ENCODE peak calls at places on chromosomes 11 and 22, in eight cellular contexts. I is A549; O is colonic mucosa; V is MM.1S; E is suprapubic skin; J is right cardiac atrium; M is CD8-positive, alpha-beta T cell; Y is uterus. Q is an unnamed sample.

GRCh38 chr11:111694851-111695250 is 71.3 kb downstream of the PPP2R1B start:
- DNase-seq in J (peak; percentile 48), M (no peak), O (no peak), I (peak; percentile 41), Y (no peak), E (no peak), V (no peak), Q (no peak)

GRCh38 chr22:49960967-49961600 is 512 bp downstream of the PIM3 start:
- DNase-seq in Y (peak; percentile 50), V (peak; percentile 40), I (peak; percentile 36), O (peak; percentile 59), E (peak; percentile 78), J (peak; percentile 62), M (peak; percentile 52), Q (peak; percentile 33)

GRCh38 chr22:17712441-17712840 is 61.8 kb downstream of the BID start:
- DNase-seq in I (no peak), Y (no peak), O (no peak), J (no peak), M (no peak), V (no peak), E (no peak), Q (no peak)

GRCh38 chr22:32080904-32081303 is 37.8 kb downstream of the SLC5A1 start:
- DNase-seq in E (no peak), J (no peak), Y (no peak), O (peak; percentile 37), M (no peak), V (peak; percentile 55), I (peak; percentile 60), Q (peak; percentile 40)

GRCh38 chr11:76805206-76805913 is 22.2 kb downstream of the TSKU start:
- DNase-seq in M (no peak), Y (no peak), E (peak; percentile 73), I (peak; percentile 75), O (peak; percentile 22), V (no peak), J (no peak), Q (no peak)

GRCh38 chr22:31451709-31452571 is 37.7 kb downstream of the EIF4ENIF1 start:
- DNase-seq in I (peak; percentile 52), J (no peak), E (no peak), O (peak; percentile 18), V (peak; percentile 37), M (no peak), Y (no peak), Q (no peak)

GRCh38 chr22:36741204-36741793 is 34.6 kb downstream of the IFT27 start:
- DNase-seq in I (peak; percentile 36), V (peak; percentile 10), E (peak; percentile 24), M (no peak), Y (no peak), J (no peak), O (no peak), Q (no peak)

GRCh38 chr22:49367016-49367697 is 460.5 kb downstream of the BRD1 start:
- DNase-seq in I (no peak), V (no peak), J (no peak), Y (no peak), M (no peak), E (no peak), O (peak; percentile 6), Q (no peak)

GRCh38 chr11:120096756-120097191 is 41.1 kb downstream of the TRIM29 start:
- DNase-seq in Y (peak; percentile 31), J (no peak), E (no peak), V (no peak), O (no peak), M (no peak), I (no peak), Q (no peak)

GRCh38 chr11:109770323-109770722 is 322.9 kb upstream of the ZC3H12C start:
- DNase-seq in V (no peak), M (no peak), O (no peak), I (no peak), Y (no peak), E (no peak), J (no peak), Q (no peak)

GRCh38 chr11:44886765-44887164 is 63.9 kb downstream of the TP53I11 start:
- DNase-seq in M (no peak), J (no peak), I (no peak), V (no peak), Y (peak; percentile 62), E (no peak), O (no peak), Q (no peak)

GRCh38 chr11:118792642-118793124 is 1.7 kb upstream of the DDX6 start:
- DNase-seq in M (peak; percentile 64), V (peak; percentile 80), Y (peak; percentile 83), I (peak; percentile 93), E (no peak), O (peak; percentile 91), J (peak; percentile 74), Q (peak; percentile 73)

GRCh38 chr11:116070555-116070954 is 566.3 kb upstream of the CADM1 start:
- DNase-seq in V (no peak), O (no peak), J (no peak), E (no peak), M (no peak), I (no peak), Y (no peak), Q (no peak)

GRCh38 chr11:72574534-72575460 is 99.4 kb downstream of the PDE2A start:
- DNase-seq in Y (no peak), E (peak; percentile 62), V (no peak), J (no peak), I (no peak), M (no peak), O (no peak), Q (no peak)

GRCh38 chr11:6229911-6230310 is 4.5 kb downstream of the FHIP1B start:
- DNase-seq in M (peak; percentile 22), Y (no peak), E (no peak), V (no peak), O (peak; percentile 86), I (no peak), J (no peak), Q (no peak)

GRCh38 chr22:46361861-46362220 is 26.3 kb downstream of the TRMU start:
- DNase-seq in I (no peak), E (no peak), M (no peak), Y (no peak), O (no peak), J (no peak), V (no peak), Q (no peak)

GRCh38 chr11:57359396-57359795 is 21.2 kb downstream of the P2RX3 start:
- DNase-seq in V (no peak), J (no peak), M (no peak), I (no peak), Y (no peak), O (no peak), E (no peak), Q (no peak)
- H3K27ac ChIP-seq in V (no peak overlapping the region), J (no peak overlapping the region), M (no peak overlapping the region), I (peak overlapping the region; percentile 88), Y (no peak overlapping the region), O (no peak overlapping the region), E (no peak overlapping the region), Q (no peak overlapping the region)

GRCh38 chr22:39238966-39239510 is 5.7 kb downstream of the PDGFB start:
- DNase-seq in O (no peak), Y (no peak), V (no peak), I (no peak), E (no peak), M (no peak), J (no peak), Q (no peak)
- H3K4me3 ChIP-seq in O (no peak overlapping the region), Y (no peak overlapping the region), V (no peak overlapping the region), I (no peak overlapping the region), E (no peak overlapping the region), M (no peak overlapping the region), J (no peak overlapping the region), Q (no peak overlapping the region)

DNA sequence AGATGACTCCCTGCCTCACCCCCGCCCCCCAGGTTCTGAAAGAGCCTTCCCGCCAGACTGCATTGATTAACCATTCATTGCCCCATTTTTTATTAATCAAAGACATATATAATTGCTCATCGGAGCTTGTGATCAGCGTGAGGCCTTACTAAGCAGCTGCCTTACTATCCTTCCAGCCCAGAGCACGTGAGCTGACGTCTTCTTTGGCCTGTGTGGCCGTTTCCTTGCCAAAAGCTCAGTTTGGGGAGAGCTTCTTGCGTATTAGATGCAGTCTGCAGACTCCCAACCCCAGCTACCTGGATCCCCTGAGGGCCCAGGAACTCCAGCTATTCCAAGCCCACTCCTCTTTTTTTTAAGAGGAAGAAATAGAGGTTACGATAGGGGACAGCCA is 766 bp upstream of the SLC43A3 start:
- DNase-seq in V (no peak), O (peak; percentile 56), Y (peak; percentile 86), J (peak; percentile 77), M (no peak), E (peak; percentile 89), I (no peak), Q (peak; percentile 12)
- H3K27ac ChIP-seq in V (no peak overlapping the region), O (peak overlapping the region; percentile 73), Y (peak overlapping the region; percentile 98), J (peak overlapping the region; percentile 97), M (no peak overlapping the region), E (peak overlapping the region; percentile 94), I (peak overlapping the region; percentile 65), Q (peak overlapping the region; percentile 75)

DNA sequence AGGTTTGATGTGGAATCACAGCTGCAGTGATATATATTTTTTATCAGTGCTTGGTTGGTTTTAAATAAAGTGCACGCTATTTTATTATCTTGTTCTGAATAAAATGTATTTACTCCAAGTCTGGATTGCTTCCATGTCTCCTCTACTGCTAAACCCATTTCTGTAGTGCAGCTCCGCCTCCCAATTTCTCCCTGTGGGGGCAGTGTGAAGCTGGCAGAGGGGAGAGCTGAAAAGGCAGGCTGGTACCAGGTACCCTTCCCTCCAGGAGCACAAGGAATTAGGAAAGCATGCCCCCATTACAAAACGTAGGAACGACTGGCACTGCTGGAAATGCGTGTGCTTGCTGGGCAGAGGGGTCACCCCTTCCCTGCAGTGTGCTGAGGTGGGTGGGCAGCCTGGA is 934 bp upstream of the TMEM132A start:
- DNase-seq in M (no peak), V (no peak), Y (no peak), O (no peak), J (no peak), I (no peak), E (no peak), Q (no peak)
- H3K4me3 ChIP-seq in M (no peak overlapping the region), V (no peak overlapping the region), Y (no peak overlapping the region), O (no peak overlapping the region), J (no peak overlapping the region), I (no peak overlapping the region), E (no peak overlapping the region), Q (no peak overlapping the region)

GRCh38 chr11:12399355-12399754 is 22.0 kb downstream of the PARVA start:
- DNase-seq in O (no peak), M (no peak), I (no peak), J (no peak), V (no peak), E (no peak), Y (no peak), Q (no peak)

GRCh38 chr11:12394601-12395000 is 17.2 kb downstream of the PARVA start:
- DNase-seq in Y (no peak), E (no peak), I (no peak), V (no peak), J (no peak), O (no peak), M (no peak), Q (no peak)

GRCh38 chr11:12402027-12402426 is 24.7 kb downstream of the PARVA start:
- DNase-seq in V (no peak), M (no peak), Y (no peak), E (no peak), J (no peak), I (no peak), O (no peak), Q (no peak)

GRCh38 chr11:12395333-12395732 is 18.0 kb downstream of the PARVA start:
- DNase-seq in J (no peak), V (no peak), M (no peak), Y (no peak), E (no peak), O (no peak), I (no peak), Q (no peak)

GRCh38 chr11:12397953-12398352 is 20.6 kb downstream of the PARVA start:
- DNase-seq in Y (peak; percentile 94), V (no peak), I (peak; percentile 50), O (no peak), M (no peak), J (peak; percentile 69), E (no peak), Q (peak; percentile 14)
- H3K27ac ChIP-seq in Y (peak overlapping the region; percentile 96), V (no peak overlapping the region), I (peak overlapping the region; percentile 38), O (peak overlapping the region; percentile 22), M (no peak overlapping the region), J (peak overlapping the region; percentile 86), E (peak overlapping the region; percentile 57), Q (peak overlapping the region; percentile 72)